ENCODE peak calls at places on chromosomes 6 and 20, in six cellular contexts. F, B, H, G, M and S are unnamed samples.

GRCh38 chr6:84062519-84063154 is 29.1 kb downstream of the MRAP2 start:
- DNase-seq in H (no peak), B (no peak), F (no peak), M (no peak), G (no peak), S (no peak)

GRCh38 chr6:144644776-144645175 is 359.6 kb downstream of the UTRN start:
- DNase-seq in H (no peak), F (no peak), G (no peak), M (no peak), B (no peak), S (no peak)

GRCh38 chr20:22717466-22717865 is 133.1 kb upstream of the FOXA2 start:
- DNase-seq in G (no peak), B (no peak), M (peak; percentile 80), F (no peak), H (no peak), S (no peak)

GRCh38 chr6:27149140-27149539 is 98.4 kb upstream of the PRSS16 start:
- DNase-seq in G (no peak), M (no peak), B (no peak), F (no peak), H (no peak), S (no peak)

GRCh38 chr6:50899306-50899840 is 80.7 kb downstream of the TFAP2B start:
- DNase-seq in H (no peak), G (no peak), B (no peak), F (no peak), M (no peak), S (no peak)

GRCh38 chr20:37348643-37349516 is 2.9 kb downstream of the SRC start:
- DNase-seq in H (no peak), B (peak; percentile 17), F (no peak), G (no peak), M (no peak), S (no peak)

GRCh38 chr6:30940361-30941001 is at the start of gene MUCL3:
- DNase-seq in M (no peak), H (no peak), B (no peak), F (no peak), G (no peak), S (no peak)

GRCh38 chr20:20199338-20200160 is 147.2 kb downstream of the CFAP61 start:
- DNase-seq in B (peak; percentile 93), H (no peak), M (no peak), F (no peak), G (no peak), S (peak; percentile 87)

GRCh38 chr6:91132461-91132860 is 545.6 kb upstream of the MAP3K7 start:
- DNase-seq in F (no peak), B (no peak), G (no peak), M (no peak), H (no peak), S (no peak)

GRCh38 chr20:1215386-1216170 is 10.3 kb upstream of the RAD21L1 start:
- DNase-seq in H (no peak), F (no peak), B (no peak), G (no peak), M (no peak), S (no peak)

GRCh38 chr6:120564779-120565178 is 769.5 kb downstream of the TBC1D32 start:
- DNase-seq in M (no peak), B (no peak), H (no peak), F (no peak), G (no peak), S (no peak)

GRCh38 chr20:41927189-41927588 is 309.0 kb upstream of the CHD6 start:
- DNase-seq in G (no peak), F (no peak), M (no peak), H (no peak), B (no peak), S (no peak)

GRCh38 chr6:70375882-70376281 is 37.4 kb upstream of the FAM135A start:
- DNase-seq in G (no peak), H (no peak), M (no peak), F (peak; percentile 9), B (peak; percentile 36), S (peak; percentile 4)

GRCh38 chr6:38973178-38974057 is 75.2 kb upstream of the GLP1R start:
- DNase-seq in H (peak; percentile 54), M (peak; percentile 71), G (no peak), F (peak; percentile 73), B (peak; percentile 47), S (peak; percentile 54)

GRCh38 chr6:11202513-11203305 is 29.8 kb downstream of the NEDD9 start:
- DNase-seq in G (no peak), F (no peak), B (no peak), M (peak; percentile 62), H (no peak), S (no peak)

GRCh38 chr6:26295691-26296555 is 69.1 kb upstream of the BTN3A2 start:
- DNase-seq in M (peak; percentile 86), B (no peak), H (peak; percentile 66), G (no peak), F (no peak), S (no peak)

GRCh38 chr6:144265061-144265357 is 20.1 kb upstream of the UTRN start:
- DNase-seq in B (no peak), G (no peak), M (no peak), F (no peak), H (no peak), S (no peak)

GRCh38 chr6:25449774-25450173 is 170.6 kb downstream of the CARMIL1 start:
- DNase-seq in G (no peak), M (no peak), B (peak; percentile 47), F (no peak), H (no peak), S (peak; percentile 72)

GRCh38 chr6:159833556-159833955 is 33.5 kb downstream of the PNLDC1 start:
- DNase-seq in H (no peak), F (no peak), M (no peak), B (no peak), G (no peak), S (no peak)

GRCh38 chr20:51768759-51769517 is 748 bp upstream of the ATP9A start:
- DNase-seq in B (no peak), G (no peak), M (peak; percentile 49), H (no peak), F (no peak), S (peak; percentile 42)

GRCh38 chr6:41071501-41071922 is 644 bp downstream of the OARD1 start:
- DNase-seq in G (peak; percentile 66), M (no peak), H (no peak), B (no peak), F (peak; percentile 88), S (no peak)

GRCh38 chr20:1718604-1719384 is 61.2 kb upstream of the SIRPG start:
- DNase-seq in M (no peak), F (no peak), H (peak; percentile 1), B (no peak), G (no peak), S (no peak)

GRCh38 chr20:62701161-62702007 is 7.3 kb upstream of the NTSR1 start:
- DNase-seq in F (no peak), B (no peak), M (no peak), G (no peak), H (no peak), S (no peak)